ENCODE peak calls at places on chromosome 21, in six cellular contexts. T, M, D, Z, F and X are unnamed samples.

GRCh38 chr21:43905726-43906455 is 40.9 kb downstream of the AGPAT3 start:
- DNase-seq in Z (no peak), D (no peak), M (no peak), F (peak), T (no peak), X (no peak)

GRCh38 chr21:35861656-35862055 is 198.7 kb downstream of the SETD4 start:
- DNase-seq in F (no peak), M (no peak), Z (no peak), T (no peak), D (no peak), X (no peak)

GRCh38 chr21:25494804-25495203 is 112.5 kb downstream of the MRPL39 start:
- DNase-seq in T (no peak), D (no peak), F (no peak), Z (no peak), M (no peak), X (no peak)

GRCh38 chr21:33256019-33256418 is 10.1 kb upstream of the IL10RB start:
- DNase-seq in T (no peak), Z (no peak), M (no peak), F (no peak), D (no peak), X (no peak)

GRCh38 chr21:33993286-33994231 is 78.0 kb upstream of the ATP5PO start:
- DNase-seq in Z (no peak), M (no peak), D (no peak), F (no peak), T (no peak), X (no peak)

GRCh38 chr21:34722684-34723300 is 54.0 kb downstream of the CLIC6 start:
- DNase-seq in D (no peak), F (peak), T (no peak), Z (no peak), M (no peak), X (no peak)

GRCh38 chr21:25614441-25614840 is 7.2 kb upstream of the MRPL39 start:
- DNase-seq in Z (no peak), M (no peak), F (no peak), D (no peak), T (no peak), X (no peak)

GRCh38 chr21:23452384-23453083 is 2154.7 kb downstream of the MRPL39 start:
- DNase-seq in T (no peak), D (peak), M (no peak), F (peak), Z (no peak), X (no peak)

GRCh38 chr21:33976082-33976979 is 60.7 kb upstream of the ATP5PO start:
- DNase-seq in F (no peak), M (no peak), T (no peak), Z (peak), D (no peak), X (peak)

GRCh38 chr21:44517175-44517899 is 22.7 kb downstream of the KRTAP10-1 start:
- DNase-seq in M (peak), T (no peak), Z (peak), D (peak), F (peak), X (peak)

GRCh38 chr21:36732217-36732616 is 33.3 kb downstream of the SIM2 start:
- DNase-seq in Z (no peak), F (no peak), D (no peak), T (no peak), M (no peak), X (no peak)

GRCh38 chr21:37845535-37845934 is 70.7 kb downstream of the KCNJ6 start:
- DNase-seq in Z (no peak), F (no peak), T (no peak), D (peak), M (peak), X (no peak)

GRCh38 chr21:26506951-26507350 is 66.1 kb downstream of the CYYR1 start:
- DNase-seq in F (no peak), M (no peak), T (no peak), D (no peak), Z (peak), X (peak)

GRCh38 chr21:44987886-44988606 is 48.2 kb downstream of the SLX9 start:
- DNase-seq in Z (no peak), M (no peak), T (no peak), D (peak), F (peak), X (no peak)

GRCh38 chr21:44820851-44821250 is 3.0 kb upstream of the SUMO3 start:
- DNase-seq in M (no peak), D (no peak), F (no peak), Z (peak), T (no peak), X (peak)

GRCh38 chr21:27649323-27649722 is 682.4 kb upstream of the ADAMTS5 start:
- DNase-seq in Z (peak), M (no peak), D (no peak), F (no peak), T (no peak), X (peak)

GRCh38 chr21:37503848-37504467 is 137.4 kb downstream of the DYRK1A start:
- DNase-seq in D (no peak), T (no peak), M (no peak), F (no peak), Z (peak), X (peak)

GRCh38 chr21:44872568-44873355 is 728 bp downstream of the PTTG1IP start:
- DNase-seq in M (peak), T (peak), D (no peak), Z (peak), F (peak), X (peak)

GRCh38 chr21:20451051-20451450 is 547.2 kb upstream of the NCAM2 start:
- DNase-seq in M (no peak), F (no peak), D (no peak), Z (no peak), T (no peak), X (no peak)

GRCh38 chr21:34878940-34879339 is 170.2 kb downstream of the RUNX1 start:
- DNase-seq in F (no peak), T (no peak), D (no peak), M (no peak), Z (no peak), X (no peak)

GRCh38 chr21:32336711-32337110 is 38.1 kb downstream of the MRAP start:
- DNase-seq in T (no peak), D (no peak), M (no peak), F (no peak), Z (no peak), X (peak)

GRCh38 chr21:37461494-37461893 is 94.9 kb downstream of the DYRK1A start:
- DNase-seq in Z (peak), D (no peak), F (no peak), M (no peak), T (no peak), X (no peak)

GRCh38 chr21:37811711-37812110 is 104.5 kb downstream of the KCNJ6 start:
- DNase-seq in Z (no peak), M (no peak), T (no peak), D (no peak), F (no peak), X (no peak)

GRCh38 chr21:26546698-26547097 is 26.4 kb downstream of the CYYR1 start:
- DNase-seq in F (no peak), T (no peak), Z (no peak), M (no peak), D (peak), X (no peak)

GRCh38 chr21:31012133-31013089 is 25.9 kb downstream of the KRTAP19-8 start:
- DNase-seq in D (no peak), M (no peak), T (no peak), Z (no peak), F (no peak), X (no peak)

GRCh38 chr21:37292946-37293345 is 25.8 kb upstream of the VPS26C start:
- DNase-seq in Z (peak), D (no peak), T (no peak), M (no peak), F (no peak), X (peak)

GRCh38 chr21:44927587-44928461 is 7.1 kb upstream of the ITGB2 start:
- DNase-seq in M (no peak), F (peak), T (peak), Z (no peak), D (no peak), X (peak)

GRCh38 chr21:36087362-36088138 is 17.7 kb downstream of the CBR1 start:
- DNase-seq in T (no peak), D (no peak), Z (no peak), M (no peak), F (no peak), X (no peak)

GRCh38 chr21:36456714-36457399 is 23.1 kb downstream of the CLDN14 start:
- DNase-seq in D (no peak), M (no peak), F (peak), Z (no peak), T (no peak), X (no peak)

GRCh38 chr21:21146587-21147373 is 148.6 kb downstream of the NCAM2 start:
- DNase-seq in M (no peak), Z (no peak), D (no peak), T (no peak), F (peak), X (no peak)

GRCh38 chr21:31162827-31163226 is 124.6 kb upstream of the KRTAP19-8 start:
- DNase-seq in Z (peak), D (no peak), T (no peak), F (no peak), M (no peak), X (peak)

GRCh38 chr21:43731891-43732711 is 13.2 kb downstream of the PDXK start:
- DNase-seq in F (no peak), Z (peak), D (no peak), M (no peak), T (no peak), X (no peak)

GRCh38 chr21:43902441-43902840 is 37.4 kb downstream of the AGPAT3 start:
- DNase-seq in Z (peak), F (no peak), T (no peak), D (no peak), M (no peak), X (no peak)

GRCh38 chr21:32112194-32112593 is 166.7 kb downstream of the MIS18A start:
- DNase-seq in M (no peak), F (no peak), Z (no peak), D (no peak), T (no peak), X (no peak)

GRCh38 chr21:33755354-33755753 is 113.1 kb downstream of the ITSN1 start:
- DNase-seq in D (no peak), M (no peak), T (no peak), F (no peak), Z (no peak), X (no peak)

GRCh38 chr21:36847189-36847588 is 119.3 kb downstream of the HLCS start:
- DNase-seq in F (no peak), T (no peak), M (no peak), Z (peak), D (no peak), X (peak)

GRCh38 chr21:33318087-33318486 is 6.7 kb upstream of the IFNAR1 start:
- DNase-seq in F (no peak), M (no peak), T (no peak), D (no peak), Z (no peak), X (no peak)

GRCh38 chr21:33132054-33132453 is 62.1 kb downstream of the OLIG1 start:
- DNase-seq in D (no peak), M (no peak), F (no peak), T (no peak), Z (no peak), X (no peak)

GRCh38 chr21:31352841-31353240 is 8.8 kb upstream of the TIAM1 start:
- DNase-seq in M (no peak), F (no peak), D (no peak), Z (no peak), T (no peak), X (no peak)

GRCh38 chr21:44589586-44590305 is 2.6 kb downstream of the KRTAP10-6 start:
- DNase-seq in M (no peak), F (no peak), D (no peak), T (no peak), Z (no peak), X (no peak)

GRCh38 chr21:42533306-42533962 is 19.8 kb downstream of the SLC37A1 start:
- DNase-seq in T (no peak), M (peak), F (peak), D (no peak), Z (no peak), X (no peak)
- H3K27ac ChIP-seq in T (no peak), M (peak), F (no peak), D (no peak), Z (no peak), X (no peak)

GRCh38 chr21:16891821-16892220 is 621.0 kb upstream of the CXADR start:
- DNase-seq in T (peak), D (no peak), Z (peak), M (no peak), F (no peak), X (peak)
- TF ChIP-seq CTCF in T (no peak), D (no peak), Z (no peak), M (no peak), F (no peak), X (no peak)

GRCh38 chr21:15063081-15063820 is 1.5 kb downstream of the NRIP1 start:
- DNase-seq in T (no peak), D (no peak), Z (no peak), M (no peak), F (no peak), X (no peak)
- H3K27ac ChIP-seq in T (peak), D (peak), Z (peak), M (peak), F (peak), X (peak)

GRCh38 chr21:41370840-41371697 is 9.2 kb downstream of the MX2 start:
- DNase-seq in Z (no peak), F (no peak), D (no peak), M (no peak), T (no peak), X (no peak)

GRCh38 chr21:41369915-41370839 is 8.3 kb downstream of the MX2 start:
- DNase-seq in M (peak), T (no peak), F (no peak), D (no peak), Z (no peak), X (no peak)

GRCh38 chr21:41367598-41368360 is 6.0 kb downstream of the MX2 start:
- DNase-seq in D (no peak), M (no peak), F (no peak), T (no peak), Z (no peak), X (no peak)

GRCh38 chr21:41368361-41369104 is 6.7 kb downstream of the MX2 start:
- DNase-seq in M (no peak), T (no peak), F (no peak), Z (no peak), D (no peak), X (no peak)

GRCh38 chr21:41369105-41369914 is 7.5 kb downstream of the MX2 start:
- DNase-seq in Z (no peak), T (no peak), F (no peak), D (no peak), M (no peak), X (no peak)
- TF ChIP-seq CTCF in Z (no peak), T (no peak), F (no peak), D (no peak), M (no peak), X (peak)

DNA sequence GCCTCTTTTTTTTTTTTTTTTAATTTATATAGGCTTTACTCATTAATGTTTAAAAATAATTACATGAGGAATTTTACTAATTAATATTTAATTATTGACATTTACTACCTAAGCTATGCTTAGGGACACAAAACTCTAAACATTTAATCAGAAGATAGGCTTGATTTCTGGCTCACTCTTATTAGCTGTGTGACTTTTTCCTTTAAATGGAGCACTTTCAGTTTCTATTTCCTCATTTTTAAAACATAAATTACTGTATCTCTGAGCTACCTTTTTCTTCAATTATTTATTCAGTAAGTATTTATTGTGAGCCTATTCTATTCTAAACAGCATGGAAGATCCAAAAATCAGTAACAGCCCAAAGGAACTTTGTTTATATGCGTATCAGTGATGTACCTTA is 40.5 kb downstream of the MAP3K7CL start:
- DNase-seq in Z (no peak), M (no peak), T (no peak), F (no peak), D (no peak), X (no peak)
- H3K27ac ChIP-seq in Z (no peak), M (no peak), T (no peak), F (no peak), D (no peak), X (no peak)

GRCh38 chr21:39180429-39181019 is 2.7 kb downstream of the PSMG1 start:
- DNase-seq in M (no peak), F (no peak), Z (no peak), T (no peak), D (no peak), X (no peak)
- TF ChIP-seq CTCF in M (no peak), F (no peak), Z (no peak), T (no peak), D (no peak), X (peak)

DNA sequence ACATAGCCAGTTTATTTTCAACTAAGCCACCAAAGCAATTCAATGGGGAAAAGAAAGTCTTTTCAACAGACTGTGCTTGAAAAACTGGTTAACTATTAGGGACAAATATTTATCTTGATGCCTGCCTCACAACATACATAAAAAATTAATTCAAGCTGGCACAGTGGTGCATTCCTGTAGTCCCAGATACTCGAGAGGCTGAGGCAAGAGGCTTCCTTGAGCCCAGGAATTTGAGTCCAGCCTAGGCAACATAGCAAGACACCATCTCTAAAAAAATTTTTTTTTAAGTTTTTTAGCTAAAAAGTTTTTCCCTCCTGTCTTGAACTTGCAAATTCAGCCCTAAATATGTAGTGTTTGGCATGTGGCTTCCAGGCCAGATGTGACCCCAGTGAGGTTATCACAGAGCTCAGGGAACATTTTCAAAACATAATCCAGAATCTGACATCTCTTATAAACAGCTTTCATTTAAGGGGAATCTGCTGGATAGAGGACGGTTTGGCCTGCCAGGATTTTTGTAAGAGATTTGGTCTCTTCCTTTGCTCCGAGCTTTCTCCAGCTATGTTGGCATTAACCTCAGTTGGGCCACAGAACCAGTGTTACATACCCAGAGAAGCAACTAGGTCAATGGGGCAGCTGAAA is 46.4 kb downstream of the COL6A1 start:
- DNase-seq in Z (peak), M (no peak), D (no peak), T (no peak), F (no peak), X (no peak)
- H3K27ac ChIP-seq in Z (peak), M (peak), D (no peak), T (peak), F (no peak), X (no peak)